ENCODE peak calls at places on chromosome 14, in four cellular contexts. M is ovary, L is A549, C is K562. A is an unnamed sample.

GRCh38 chr14:32457213-32457920 is 128.3 kb downstream of the AKAP6 start:
- DNase-seq in M (no peak), L (no peak), C (no peak), A (no peak)

GRCh38 chr14:76876076-76876475 is 49.9 kb downstream of the LRRC74A start:
- DNase-seq in C (peak), M (peak), L (peak), A (no peak)

GRCh38 chr14:38616959-38617358 is 361.1 kb upstream of the CLEC14A start:
- DNase-seq in C (no peak), L (no peak), M (no peak), A (no peak)

GRCh38 chr14:20388159-20388558 is 25.1 kb downstream of the TEP1 start:
- DNase-seq in C (no peak), L (no peak), M (no peak), A (no peak)

GRCh38 chr14:81164167-81164774 is 56.5 kb downstream of the GTF2A1 start:
- DNase-seq in C (peak), L (peak), M (peak), A (no peak)

GRCh38 chr14:102768223-102769048 is 8.8 kb upstream of the TRAF3 start:
- DNase-seq in M (no peak), L (no peak), C (no peak), A (no peak)

GRCh38 chr14:32559048-32559447 is 229.9 kb downstream of the AKAP6 start:
- DNase-seq in L (no peak), C (no peak), M (no peak), A (no peak)

GRCh38 chr14:60862283-60862682 is 118.6 kb downstream of the TRMT5 start:
- DNase-seq in L (no peak), C (no peak), M (peak), A (no peak)

GRCh38 chr14:85475113-85475512 is 54.8 kb upstream of the FLRT2 start:
- DNase-seq in L (no peak), C (no peak), M (no peak), A (no peak)

GRCh38 chr14:24802236-24802635 is 168.2 kb upstream of the GZMB start:
- DNase-seq in M (no peak), C (no peak), L (no peak), A (no peak)

GRCh38 chr14:104393199-104393897 is 186.2 kb upstream of the C14orf180 start:
- DNase-seq in M (no peak), L (no peak), C (no peak), A (peak)

GRCh38 chr14:92492261-92492660 is 21.3 kb upstream of the RIN3 start:
- DNase-seq in L (no peak), M (no peak), C (no peak), A (no peak)

GRCh38 chr14:66069830-66070541 is 416.2 kb upstream of the CCDC196 start:
- DNase-seq in L (no peak), C (no peak), M (no peak), A (no peak)

GRCh38 chr14:50397461-50398196 is 948 bp upstream of the CDKL1 start:
- DNase-seq in L (peak), M (peak), C (no peak), A (no peak)

GRCh38 chr14:29709490-29709889 is 218.2 kb downstream of the PRKD1 start:
- DNase-seq in C (no peak), L (no peak), M (no peak), A (no peak)

GRCh38 chr14:55000381-55000780 is 26.5 kb downstream of the WDHD1 start:
- DNase-seq in L (no peak), C (no peak), M (no peak), A (no peak)

GRCh38 chr14:63267171-63267570 is 51.6 kb downstream of the GPHB5 start:
- DNase-seq in C (no peak), M (no peak), L (no peak), A (no peak)

GRCh38 chr14:90717916-90718315 is 98.3 kb downstream of the TTC7B start:
- DNase-seq in M (no peak), L (no peak), C (no peak), A (no peak)

GRCh38 chr14:94143239-94143638 is 13.8 kb upstream of the IFI27L2 start:
- DNase-seq in C (no peak), L (no peak), M (no peak), A (no peak)

GRCh38 chr14:74882103-74882920 is 596 bp downstream of the DLST start:
- DNase-seq in L (peak), M (peak), C (no peak), A (peak)

GRCh38 chr14:68132722-68133121 is 313.1 kb downstream of the RAD51B start:
- DNase-seq in M (peak), L (no peak), C (no peak), A (no peak)
- H3K27ac ChIP-seq in M (peak), L (peak), C (no peak), A (no peak)

GRCh38 chr14:52553671-52554575 is 1.3 kb downstream of the GPR137C start:
- DNase-seq in C (peak), M (peak), L (no peak), A (peak)
- TF ChIP-seq POLR2A in C (no peak), M (no peak), L (no peak), A (no peak)

DNA sequence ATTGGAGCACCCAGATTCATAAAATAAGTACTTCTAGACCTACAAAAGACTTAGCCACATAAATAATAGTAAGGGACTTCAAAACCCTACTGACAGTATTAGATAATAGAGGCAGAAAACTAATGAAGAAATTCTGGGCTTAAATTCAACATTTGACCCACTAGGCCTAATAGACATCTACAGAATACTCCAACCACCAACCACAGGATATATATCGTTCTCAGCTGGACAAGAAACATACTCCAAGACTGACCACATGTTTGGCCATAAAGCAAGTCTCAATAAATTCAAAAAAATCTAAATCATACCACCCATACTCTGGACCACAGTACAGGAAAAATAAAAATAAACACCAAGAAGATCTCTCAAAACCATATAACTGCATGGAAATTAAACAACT is 113.8 kb upstream of the CCDC175 start:
- DNase-seq in M (no peak), C (no peak), L (no peak), A (no peak)
- H3K4me3 ChIP-seq in M (no peak), C (no peak), L (no peak), A (no peak)

DNA sequence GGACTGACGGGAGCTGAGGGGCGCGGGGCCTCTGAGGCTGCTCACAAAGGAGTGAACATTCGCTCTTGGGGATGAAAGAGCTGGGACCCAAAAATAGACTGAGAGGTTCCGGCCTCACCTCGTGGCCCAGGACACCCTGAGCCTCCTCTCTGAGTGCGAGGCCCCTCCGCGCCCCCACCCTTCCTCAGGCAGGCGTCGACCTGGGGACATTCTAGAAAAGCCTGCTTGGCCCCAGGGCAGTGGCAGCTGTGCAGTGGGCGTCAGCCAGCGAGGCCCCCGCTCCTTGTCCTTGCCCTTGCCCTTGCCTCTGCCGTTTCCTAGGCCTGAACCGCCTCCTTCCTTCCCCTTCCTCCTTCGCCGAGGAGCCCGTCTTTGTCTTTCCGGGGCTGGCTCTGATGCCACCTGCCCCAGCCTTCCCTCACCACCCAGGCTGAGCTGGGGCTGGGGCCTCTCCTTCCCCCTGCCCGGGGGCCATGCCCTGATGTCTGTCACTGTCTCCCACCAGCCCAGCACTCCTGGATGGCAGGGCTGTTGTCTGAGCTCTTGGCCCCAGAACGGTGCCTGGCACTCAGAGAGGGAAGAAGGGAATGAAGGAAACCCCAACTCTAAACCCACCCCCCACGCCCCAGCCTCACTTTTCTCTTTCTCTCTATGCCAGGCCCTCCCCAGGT is 208.2 kb upstream of the RTL1 start:
- DNase-seq in C (no peak), M (peak), L (no peak), A (peak)
- H3K27ac ChIP-seq in C (no peak), M (no peak), L (peak), A (no peak)

GRCh38 chr14:72471346-72471745 is 422.6 kb downstream of the DPF3 start:
- DNase-seq in L (no peak), M (no peak), C (no peak), A (no peak)
- TF ChIP-seq POLR2A in L (no peak), M (no peak), C (no peak), A (no peak)

GRCh38 chr14:89096946-89097345 is 272.5 kb downstream of the TTC8 start:
- DNase-seq in C (no peak), L (no peak), M (no peak), A (no peak)
- H3K4me3 ChIP-seq in C (no peak), L (no peak), M (no peak), A (no peak)

DNA sequence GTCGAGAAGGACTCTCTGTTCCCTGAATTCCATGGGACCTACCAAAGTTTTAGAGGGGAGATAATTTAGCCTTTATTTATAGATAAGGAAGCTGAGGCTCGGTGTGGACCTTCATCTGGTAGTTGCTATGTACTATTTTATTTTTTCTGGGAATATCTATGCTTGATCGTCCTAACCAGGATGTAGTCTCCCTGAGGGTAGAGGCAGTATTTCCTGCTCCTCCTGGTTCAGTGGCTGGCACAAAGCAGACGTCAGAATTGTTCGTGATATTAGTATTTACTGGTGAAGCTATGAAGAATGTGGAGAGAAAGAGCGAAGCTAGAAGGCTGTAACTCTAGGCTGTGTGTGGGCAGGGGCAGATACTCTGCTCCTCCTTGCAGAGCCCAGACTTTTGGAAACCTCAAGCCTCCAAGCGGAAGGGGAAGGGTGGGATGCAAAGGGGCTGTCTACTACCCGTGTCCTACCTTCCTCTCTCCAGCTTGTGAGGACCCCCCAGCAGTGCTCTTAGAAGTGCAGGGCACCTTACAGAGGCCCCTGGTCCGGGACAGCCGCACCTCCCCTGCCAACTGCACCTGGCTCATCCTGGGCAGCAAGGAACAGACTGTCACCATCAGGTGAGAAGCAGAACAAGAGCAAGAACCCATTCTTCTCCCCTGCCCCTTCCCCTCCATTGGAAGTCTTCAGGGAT is 1.4 kb downstream of the LRP10 start:
- DNase-seq in C (no peak), M (no peak), L (no peak), A (no peak)
- H3K27ac ChIP-seq in C (peak), M (peak), L (peak), A (peak)